ENCODE peak calls at places on chromosome 9, in six cellular contexts. One of them, this sample, is unnamed.

GRCh38 chr9:27352457-27353188 is 55.7 kb upstream of the EQTN start:
- DNase-seq in fibroblast of mammary gland: no peak
- DNase-seq in hepatocyte: no peak
- DNase-seq in AG04449: no peak
- DNase-seq in Panc1: no peak
- DNase-seq in brain microvascular endothelial cell: no peak
- DNase-seq in this sample: no peak

GRCh38 chr9:92438900-92439526 is 14.7 kb upstream of the OMD start:
- DNase-seq in fibroblast of mammary gland: peak
- DNase-seq in hepatocyte: peak
- DNase-seq in AG04449: no peak
- DNase-seq in Panc1: no peak
- DNase-seq in brain microvascular endothelial cell: no peak
- DNase-seq in this sample: peak

GRCh38 chr9:2420488-2421056 is 201.0 kb upstream of the VLDLR start:
- DNase-seq in fibroblast of mammary gland: no peak
- DNase-seq in hepatocyte: no peak
- DNase-seq in AG04449: no peak
- DNase-seq in Panc1: no peak
- DNase-seq in brain microvascular endothelial cell: no peak
- DNase-seq in this sample: no peak

GRCh38 chr9:126411225-126411947 is 84.8 kb downstream of the MVB12B start:
- DNase-seq in fibroblast of mammary gland: no peak
- DNase-seq in hepatocyte: no peak
- DNase-seq in AG04449: no peak
- DNase-seq in Panc1: no peak
- DNase-seq in brain microvascular endothelial cell: no peak
- DNase-seq in this sample: peak

GRCh38 chr9:2355594-2355993 is 266.0 kb upstream of the VLDLR start:
- DNase-seq in fibroblast of mammary gland: no peak
- DNase-seq in hepatocyte: no peak
- DNase-seq in AG04449: no peak
- DNase-seq in Panc1: no peak
- DNase-seq in brain microvascular endothelial cell: no peak
- DNase-seq in this sample: no peak

GRCh38 chr9:124285903-124286291 is 28.1 kb downstream of the NEK6 start:
- DNase-seq in fibroblast of mammary gland: peak
- DNase-seq in hepatocyte: peak
- DNase-seq in AG04449: peak
- DNase-seq in Panc1: peak
- DNase-seq in brain microvascular endothelial cell: peak
- DNase-seq in this sample: no peak

GRCh38 chr9:124770359-124771020 is 621 bp downstream of the NR6A1 start:
- DNase-seq in fibroblast of mammary gland: no peak
- DNase-seq in hepatocyte: peak
- DNase-seq in AG04449: no peak
- DNase-seq in Panc1: no peak
- DNase-seq in brain microvascular endothelial cell: no peak
- DNase-seq in this sample: no peak

GRCh38 chr9:40907657-40908624 is 220.5 kb downstream of the FOXD4L6 start:
- DNase-seq in fibroblast of mammary gland: no peak
- DNase-seq in hepatocyte: no peak
- DNase-seq in AG04449: no peak
- DNase-seq in Panc1: no peak
- DNase-seq in brain microvascular endothelial cell: no peak
- DNase-seq in this sample: no peak

GRCh38 chr9:95506438-95506691 is 10.4 kb downstream of the PTCH1 start:
- DNase-seq in fibroblast of mammary gland: peak
- DNase-seq in hepatocyte: peak
- DNase-seq in AG04449: no peak
- DNase-seq in Panc1: no peak
- DNase-seq in brain microvascular endothelial cell: no peak
- DNase-seq in this sample: peak

GRCh38 chr9:130448771-130449170 is 4.0 kb downstream of the ASS1 start:
- DNase-seq in fibroblast of mammary gland: no peak
- DNase-seq in hepatocyte: no peak
- DNase-seq in AG04449: no peak
- DNase-seq in Panc1: no peak
- DNase-seq in brain microvascular endothelial cell: no peak
- DNase-seq in this sample: no peak

GRCh38 chr9:92332577-92333287 is 7.0 kb downstream of the CENPP start:
- DNase-seq in fibroblast of mammary gland: peak
- DNase-seq in hepatocyte: no peak
- DNase-seq in AG04449: peak
- DNase-seq in Panc1: no peak
- DNase-seq in brain microvascular endothelial cell: peak
- DNase-seq in this sample: no peak

GRCh38 chr9:107976767-107977166 is 487.2 kb upstream of the KLF4 start:
- DNase-seq in fibroblast of mammary gland: no peak
- DNase-seq in hepatocyte: no peak
- DNase-seq in AG04449: no peak
- DNase-seq in Panc1: no peak
- DNase-seq in brain microvascular endothelial cell: no peak
- DNase-seq in this sample: peak

GRCh38 chr9:6209966-6210365 is 5.6 kb upstream of the IL33 start:
- DNase-seq in fibroblast of mammary gland: no peak
- DNase-seq in hepatocyte: no peak
- DNase-seq in AG04449: no peak
- DNase-seq in Panc1: no peak
- DNase-seq in brain microvascular endothelial cell: no peak
- DNase-seq in this sample: no peak
- TF ChIP-seq CTCF in fibroblast of mammary gland: no peak
- TF ChIP-seq CTCF in hepatocyte: no peak
- TF ChIP-seq CTCF in AG04449: no peak
- TF ChIP-seq CTCF in Panc1: no peak
- TF ChIP-seq CTCF in brain microvascular endothelial cell: no peak
- TF ChIP-seq CTCF in this sample: no peak

DNA sequence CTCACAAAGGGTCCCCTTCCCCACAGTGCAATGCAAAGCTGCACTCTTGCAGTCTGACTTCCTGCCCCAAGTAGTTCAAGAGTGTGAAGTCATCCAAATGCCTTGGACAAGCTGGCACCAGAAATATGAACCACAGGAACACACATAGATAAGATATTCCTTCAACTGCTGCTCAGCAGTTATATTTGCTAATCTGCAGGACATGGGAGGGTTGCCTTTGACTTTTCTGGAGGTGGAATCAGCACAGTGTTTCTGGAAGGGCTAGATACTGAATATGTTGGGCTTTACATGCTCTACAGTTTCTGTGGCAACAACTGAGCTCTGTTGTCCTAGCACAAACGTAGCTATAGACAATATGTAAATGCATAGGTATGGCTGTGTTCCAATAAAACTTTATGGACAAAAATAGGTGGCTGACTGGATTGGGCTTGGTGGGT is 96.7 kb upstream of the PCA3 start:
- DNase-seq in fibroblast of mammary gland: no peak
- DNase-seq in hepatocyte: no peak
- DNase-seq in AG04449: no peak
- DNase-seq in Panc1: no peak
- DNase-seq in brain microvascular endothelial cell: peak
- DNase-seq in this sample: peak
- H3K4me3 ChIP-seq in fibroblast of mammary gland: no peak
- H3K4me3 ChIP-seq in hepatocyte: no peak
- H3K4me3 ChIP-seq in AG04449: no peak
- H3K4me3 ChIP-seq in Panc1: no peak
- H3K4me3 ChIP-seq in brain microvascular endothelial cell: no peak
- H3K4me3 ChIP-seq in this sample: no peak

GRCh38 chr9:69193685-69194032 is 19.6 kb downstream of the TJP2 start:
- DNase-seq in fibroblast of mammary gland: no peak
- DNase-seq in hepatocyte: no peak
- DNase-seq in AG04449: no peak
- DNase-seq in Panc1: no peak
- DNase-seq in brain microvascular endothelial cell: no peak
- DNase-seq in this sample: no peak
- TF ChIP-seq CTCF in fibroblast of mammary gland: no peak
- TF ChIP-seq CTCF in hepatocyte: no peak
- TF ChIP-seq CTCF in AG04449: no peak
- TF ChIP-seq CTCF in Panc1: peak
- TF ChIP-seq CTCF in brain microvascular endothelial cell: peak
- TF ChIP-seq CTCF in this sample: no peak

GRCh38 chr9:89495824-89496555 is 1.9 kb downstream of the SEMA4D start:
- DNase-seq in fibroblast of mammary gland: no peak
- DNase-seq in hepatocyte: no peak
- DNase-seq in AG04449: no peak
- DNase-seq in Panc1: no peak
- DNase-seq in brain microvascular endothelial cell: no peak
- DNase-seq in this sample: no peak
- H3K4me3 ChIP-seq in fibroblast of mammary gland: no peak
- H3K4me3 ChIP-seq in hepatocyte: no peak
- H3K4me3 ChIP-seq in AG04449: no peak
- H3K4me3 ChIP-seq in Panc1: no peak
- H3K4me3 ChIP-seq in brain microvascular endothelial cell: no peak
- H3K4me3 ChIP-seq in this sample: no peak

GRCh38 chr9:34571180-34571800 is 18.2 kb downstream of the CNTFR start:
- DNase-seq in fibroblast of mammary gland: no peak
- DNase-seq in hepatocyte: no peak
- DNase-seq in AG04449: no peak
- DNase-seq in Panc1: no peak
- DNase-seq in brain microvascular endothelial cell: no peak
- DNase-seq in this sample: no peak
- TF ChIP-seq CTCF in fibroblast of mammary gland: no peak
- TF ChIP-seq CTCF in hepatocyte: no peak
- TF ChIP-seq CTCF in AG04449: no peak
- TF ChIP-seq CTCF in Panc1: no peak
- TF ChIP-seq CTCF in brain microvascular endothelial cell: no peak
- TF ChIP-seq CTCF in this sample: no peak

GRCh38 chr9:35617548-35617947 is 665 bp downstream of the CD72 start:
- DNase-seq in fibroblast of mammary gland: no peak
- DNase-seq in hepatocyte: no peak
- DNase-seq in AG04449: no peak
- DNase-seq in Panc1: no peak
- DNase-seq in brain microvascular endothelial cell: no peak
- DNase-seq in this sample: no peak
- H3K4me3 ChIP-seq in fibroblast of mammary gland: no peak
- H3K4me3 ChIP-seq in hepatocyte: no peak
- H3K4me3 ChIP-seq in AG04449: no peak
- H3K4me3 ChIP-seq in Panc1: no peak
- H3K4me3 ChIP-seq in brain microvascular endothelial cell: no peak
- H3K4me3 ChIP-seq in this sample: no peak

DNA sequence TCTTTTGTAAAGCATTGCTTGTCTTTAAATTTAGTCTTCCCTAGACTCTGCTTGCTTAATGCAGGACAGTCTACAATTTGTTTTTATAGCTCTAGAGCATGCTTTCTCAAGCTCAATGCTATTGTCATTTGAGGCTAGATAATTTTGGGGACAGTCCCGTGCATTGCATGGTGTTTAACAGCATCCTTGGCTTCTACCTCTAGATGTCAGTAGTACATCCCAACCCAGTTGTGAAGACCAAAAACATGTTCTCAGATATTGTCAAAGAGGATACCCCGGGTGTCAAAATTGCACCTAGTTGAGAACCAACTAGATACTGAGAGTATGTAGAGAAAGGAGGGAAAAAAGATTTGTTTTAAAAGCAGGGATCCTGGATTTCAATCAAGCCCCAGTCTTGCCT is 277.5 kb downstream of the CEMIP2 start:
- DNase-seq in fibroblast of mammary gland: peak
- DNase-seq in hepatocyte: no peak
- DNase-seq in AG04449: no peak
- DNase-seq in Panc1: no peak
- DNase-seq in brain microvascular endothelial cell: no peak
- DNase-seq in this sample: peak
- TF ChIP-seq CTCF in fibroblast of mammary gland: peak
- TF ChIP-seq CTCF in hepatocyte: peak
- TF ChIP-seq CTCF in AG04449: peak
- TF ChIP-seq CTCF in Panc1: peak
- TF ChIP-seq CTCF in brain microvascular endothelial cell: peak
- TF ChIP-seq CTCF in this sample: peak

GRCh38 chr9:133347985-133348762 is at the start of the genes MED22 and RPL7A:
- DNase-seq in fibroblast of mammary gland: peak
- DNase-seq in hepatocyte: peak
- DNase-seq in AG04449: peak
- DNase-seq in Panc1: peak
- DNase-seq in brain microvascular endothelial cell: peak
- DNase-seq in this sample: peak

GRCh38 chr9:133351526-133351907 is 3.5 kb downstream of the RPL7A start:
- DNase-seq in fibroblast of mammary gland: peak
- DNase-seq in hepatocyte: no peak
- DNase-seq in AG04449: no peak
- DNase-seq in Panc1: no peak
- DNase-seq in brain microvascular endothelial cell: no peak
- DNase-seq in this sample: no peak

GRCh38 chr9:133348763-133349573 is 950 bp downstream of the RPL7A start:
- DNase-seq in fibroblast of mammary gland: no peak
- DNase-seq in hepatocyte: no peak
- DNase-seq in AG04449: no peak
- DNase-seq in Panc1: no peak
- DNase-seq in brain microvascular endothelial cell: no peak
- DNase-seq in this sample: no peak

GRCh38 chr9:133351908-133352634 is 4.1 kb downstream of the RPL7A start:
- DNase-seq in fibroblast of mammary gland: peak
- DNase-seq in hepatocyte: peak
- DNase-seq in AG04449: no peak
- DNase-seq in Panc1: no peak
- DNase-seq in brain microvascular endothelial cell: peak
- DNase-seq in this sample: peak

GRCh38 chr9:133349965-133350624 is 2.1 kb downstream of the RPL7A start:
- DNase-seq in fibroblast of mammary gland: no peak
- DNase-seq in hepatocyte: no peak
- DNase-seq in AG04449: no peak
- DNase-seq in Panc1: no peak
- DNase-seq in brain microvascular endothelial cell: no peak
- DNase-seq in this sample: no peak
- H3K4me3 ChIP-seq in fibroblast of mammary gland: peak
- H3K4me3 ChIP-seq in hepatocyte: no peak
- H3K4me3 ChIP-seq in AG04449: peak
- H3K4me3 ChIP-seq in Panc1: peak
- H3K4me3 ChIP-seq in brain microvascular endothelial cell: peak
- H3K4me3 ChIP-seq in this sample: peak

This sample was measured in epithelial cell of esophagus.